ENCODE peak calls at places on chromosomes 16 and 17, in seven cellular contexts. W is breast epithelium, E is neuronal stem cell, K is spleen, V is MM.1S, S is pancreas, H is RWPE2. D is an unnamed sample. For H3K4me1, the result is how much of the 10 kb centered on the place peaks cover.

GRCh38 chr16:85316321-85316919 is 204.1 kb upstream of the CIBAR2 start:
- DNase-seq in W (no peak), E (peak), K (peak), V (peak), S (peak), H (no peak), D (no peak)

GRCh38 chr17:6775871-6776405 is at the start of gene FBXO39:
- DNase-seq in W (no peak), E (peak), K (no peak), V (no peak), S (no peak), H (no peak), D (no peak)

GRCh38 chr16:71917900-71918299 is 22.6 kb downstream of the IST1 start:
- DNase-seq in W (no peak), E (no peak), K (no peak), V (no peak), S (no peak), H (no peak), D (no peak)

GRCh38 chr16:80837421-80838263 is 33.2 kb upstream of the CDYL2 start:
- DNase-seq in W (no peak), E (no peak), K (no peak), V (no peak), S (no peak), H (no peak), D (no peak)

GRCh38 chr16:85126731-85127662 is 14.7 kb upstream of the CIBAR2 start:
- DNase-seq in W (no peak), E (peak), K (no peak), V (no peak), S (no peak), H (no peak), D (no peak)

GRCh38 chr17:21268596-21269188 is 15.5 kb upstream of the NATD1 start:
- DNase-seq in W (no peak), E (no peak), K (no peak), V (no peak), S (no peak), H (no peak), D (no peak)

GRCh38 chr17:82202981-82203380 is 9.7 kb downstream of the CCDC57 start:
- DNase-seq in W (no peak), E (no peak), K (no peak), V (no peak), S (no peak), H (no peak), D (no peak)

GRCh38 chr16:23359092-23359760 is 57.1 kb downstream of the SCNN1B start:
- DNase-seq in W (no peak), E (no peak), K (peak), V (no peak), S (no peak), H (no peak), D (no peak)

GRCh38 chr16:3022208-3022696 is 1.5 kb downstream of the HCFC1R1 start:
- DNase-seq in W (peak), E (peak), K (peak), V (no peak), S (peak), H (peak), D (peak)

GRCh38 chr16:59320657-59321056 is 586.5 kb upstream of the GOT2 start:
- DNase-seq in W (no peak), E (no peak), K (no peak), V (no peak), S (no peak), H (no peak), D (no peak)

GRCh38 chr17:81927653-81928496 is at the start of gene MAFG:
- DNase-seq in W (peak), E (peak), K (peak), V (peak), S (peak), H (no peak), D (peak)

GRCh38 chr16:58035356-58036170 is 10.0 kb downstream of the MMP15 start:
- DNase-seq in W (no peak), E (no peak), K (no peak), V (no peak), S (no peak), H (no peak), D (no peak)
- H3K4me1 ChIP-seq in W (under half), E (under half), K (under half), V (under half), S (under half), H (under half), D (under half)

GRCh38 chr16:19008770-19009169 is 25.0 kb downstream of the TMC7 start:
- DNase-seq in W (no peak), E (no peak), K (no peak), V (no peak), S (no peak), H (no peak), D (no peak)

GRCh38 chr16:19011169-19011731 is 27.5 kb downstream of the TMC7 start:
- DNase-seq in W (no peak), E (no peak), K (no peak), V (no peak), S (no peak), H (no peak), D (no peak)

GRCh38 chr16:19006446-19007315 is 22.9 kb downstream of the TMC7 start:
- DNase-seq in W (no peak), E (no peak), K (peak), V (no peak), S (no peak), H (no peak), D (no peak)

GRCh38 chr16:19005561-19006445 is 22.1 kb downstream of the TMC7 start:
- DNase-seq in W (no peak), E (no peak), K (peak), V (no peak), S (no peak), H (peak), D (peak)

GRCh38 chr16:19008245-19008644 is 24.5 kb downstream of the TMC7 start:
- DNase-seq in W (no peak), E (no peak), K (peak), V (no peak), S (no peak), H (peak), D (no peak)
- H3K4me1 ChIP-seq in W (under half), E (under half), K (under half), V (under half), S (under half), H (under half), D (under half)

DNA sequence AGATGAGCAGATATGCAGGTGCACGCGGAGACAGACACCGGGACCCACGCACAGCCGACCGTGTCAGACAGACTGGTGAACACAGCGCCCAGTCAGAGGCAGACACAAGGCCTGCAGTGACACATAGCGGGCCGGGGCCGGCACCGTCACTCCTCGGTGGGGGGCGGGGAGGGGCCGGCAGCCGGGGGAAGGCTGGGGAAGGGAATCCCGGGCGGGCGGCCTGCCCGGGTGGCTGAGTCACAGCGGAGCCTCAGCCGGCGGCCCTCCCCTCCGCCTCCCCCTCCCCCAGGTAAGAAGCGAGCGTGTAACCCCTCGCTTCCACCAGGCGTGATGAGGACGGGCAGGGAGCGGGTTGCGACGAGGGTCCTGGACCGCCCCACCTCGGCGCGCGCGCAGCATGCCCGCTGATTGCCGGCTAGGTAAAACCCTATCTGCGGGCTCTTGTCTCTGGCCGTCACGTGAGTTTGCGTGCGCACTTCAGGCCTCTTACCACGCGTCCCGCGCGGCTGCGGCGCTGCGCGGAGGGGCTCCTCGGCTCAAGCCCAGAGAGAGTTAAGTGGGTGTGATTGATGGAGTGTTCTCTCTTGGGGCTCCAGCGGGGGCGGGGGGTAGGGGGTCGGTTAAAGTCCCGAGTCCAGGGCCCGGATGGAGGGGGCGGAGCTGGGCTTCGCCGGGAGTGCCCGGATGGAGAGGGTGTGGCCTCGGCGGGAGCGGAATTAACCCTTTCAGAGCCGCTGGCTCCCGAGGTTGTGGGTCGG is 7.8 kb downstream of the KDM6B start:
- DNase-seq in W (peak), E (peak), K (peak), V (peak), S (peak), H (peak), D (peak)
- H3K4me1 ChIP-seq in W (under half), E (under half), K (under half), V (under half), S (under half), H (under half), D (under half)

DNA sequence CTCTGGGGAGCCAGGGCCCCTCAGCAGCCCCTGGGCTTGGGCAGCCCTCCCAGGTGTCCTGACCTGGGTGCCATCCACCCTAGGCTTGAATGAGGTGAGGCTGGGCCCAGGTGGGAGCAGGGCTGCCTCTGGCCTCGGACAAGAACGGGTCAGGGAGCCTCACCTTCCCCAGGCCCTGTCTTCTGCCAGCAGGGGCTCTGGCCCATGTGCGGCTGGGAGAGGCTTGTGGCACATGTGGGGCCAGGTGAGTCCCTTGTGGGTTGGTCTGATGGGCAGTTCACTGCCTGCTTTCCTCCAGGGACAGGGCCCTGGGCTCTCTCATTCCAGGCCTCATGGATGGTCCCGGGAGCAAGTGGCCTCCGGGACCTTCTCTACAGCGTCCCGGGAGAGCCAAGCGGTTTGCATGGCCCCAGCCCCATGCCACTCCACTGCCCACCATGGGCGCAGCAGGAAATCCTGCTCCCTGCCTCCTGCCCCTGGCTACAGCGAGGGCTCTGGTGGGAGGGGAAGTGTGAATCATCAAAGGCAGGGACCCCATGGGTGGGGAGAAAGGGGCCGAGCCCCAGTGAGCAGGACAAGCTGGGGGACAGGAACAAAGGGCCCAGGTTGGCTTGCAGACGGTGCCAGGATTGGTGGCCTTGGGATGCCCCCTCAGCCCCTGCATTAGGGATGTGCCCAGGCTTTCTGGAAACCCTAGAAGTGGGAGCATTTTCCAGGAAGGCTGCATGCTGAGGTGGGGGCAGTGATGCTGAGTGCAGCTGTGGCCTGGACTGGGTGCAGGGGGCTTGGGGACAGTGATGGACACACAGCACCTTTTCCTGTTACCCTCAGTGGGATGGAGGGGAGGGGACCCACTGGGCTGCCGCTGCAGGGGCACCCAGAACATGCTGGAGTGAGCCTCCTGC is 12.2 kb downstream of the VASN start:
- DNase-seq in W (no peak), E (no peak), K (no peak), V (no peak), S (no peak), H (no peak), D (no peak)
- H3K4me1 ChIP-seq in W (under half), E (under half), K (under half), V (under half), S (under half), H (under half), D (under half)

GRCh38 chr16:70438325-70438982 is 446 bp downstream of the ST3GAL2 start:
- DNase-seq in W (no peak), E (no peak), K (peak), V (no peak), S (peak), H (no peak), D (no peak)

GRCh38 chr16:70441406-70441990 is 2.6 kb upstream of the ST3GAL2 start:
- DNase-seq in W (no peak), E (no peak), K (no peak), V (no peak), S (no peak), H (no peak), D (no peak)

GRCh38 chr16:70437017-70437581 is 1.8 kb downstream of the ST3GAL2 start:
- DNase-seq in W (no peak), E (no peak), K (no peak), V (no peak), S (no peak), H (no peak), D (no peak)

GRCh38 chr16:70437582-70438324 is 1.1 kb downstream of the ST3GAL2 start:
- DNase-seq in W (no peak), E (no peak), K (no peak), V (no peak), S (no peak), H (no peak), D (no peak)

DNA sequence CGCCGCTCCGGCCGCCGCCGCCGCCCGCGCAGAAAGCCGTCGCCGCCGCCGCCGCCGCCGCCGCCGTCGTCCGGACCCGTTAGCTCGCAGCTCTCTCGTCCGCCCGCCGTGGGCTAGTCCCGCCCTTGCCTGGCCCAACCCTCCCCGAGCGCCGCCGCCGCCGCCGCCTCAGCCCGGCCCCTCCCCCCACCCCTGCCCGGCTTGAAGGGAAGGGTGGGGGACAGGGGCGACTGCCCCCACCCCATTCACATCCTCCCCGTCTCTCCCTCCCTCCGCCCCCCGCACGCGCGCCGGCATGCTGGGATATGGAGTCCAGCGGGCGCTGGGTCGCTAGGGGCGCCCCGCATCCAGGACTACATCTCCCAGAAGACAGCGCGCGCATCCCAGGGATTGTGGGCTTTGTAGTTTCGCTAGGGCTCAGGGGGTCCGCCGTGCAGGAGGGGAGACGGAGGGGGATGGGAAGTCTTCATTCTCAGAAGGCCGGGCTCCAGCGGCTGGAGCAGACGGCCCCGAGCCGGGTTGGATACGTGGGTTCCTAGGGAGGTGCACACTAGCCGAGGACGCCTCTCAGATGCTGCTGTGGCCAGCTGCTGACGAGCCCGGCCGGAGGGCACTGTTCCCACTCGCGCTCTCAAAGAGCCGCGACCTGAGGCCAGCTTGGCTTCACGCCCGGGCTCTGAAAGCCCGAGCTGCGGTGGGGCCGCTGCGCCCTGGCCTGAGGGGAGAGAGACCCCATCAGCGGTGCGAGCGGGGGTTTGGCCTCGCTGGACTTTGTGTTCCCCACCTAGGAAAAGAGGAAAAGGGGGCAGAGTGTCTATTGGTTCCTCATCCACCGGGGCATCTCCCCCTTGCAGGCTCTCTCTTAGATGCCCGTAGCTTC is at the start of gene ST3GAL2:
- DNase-seq in W (peak), E (peak), K (peak), V (peak), S (peak), H (peak), D (peak)
- H3K4me1 ChIP-seq in W (under half), E (under half), K (under half), V (under half), S (under half), H (under half), D (under half)

DNA sequence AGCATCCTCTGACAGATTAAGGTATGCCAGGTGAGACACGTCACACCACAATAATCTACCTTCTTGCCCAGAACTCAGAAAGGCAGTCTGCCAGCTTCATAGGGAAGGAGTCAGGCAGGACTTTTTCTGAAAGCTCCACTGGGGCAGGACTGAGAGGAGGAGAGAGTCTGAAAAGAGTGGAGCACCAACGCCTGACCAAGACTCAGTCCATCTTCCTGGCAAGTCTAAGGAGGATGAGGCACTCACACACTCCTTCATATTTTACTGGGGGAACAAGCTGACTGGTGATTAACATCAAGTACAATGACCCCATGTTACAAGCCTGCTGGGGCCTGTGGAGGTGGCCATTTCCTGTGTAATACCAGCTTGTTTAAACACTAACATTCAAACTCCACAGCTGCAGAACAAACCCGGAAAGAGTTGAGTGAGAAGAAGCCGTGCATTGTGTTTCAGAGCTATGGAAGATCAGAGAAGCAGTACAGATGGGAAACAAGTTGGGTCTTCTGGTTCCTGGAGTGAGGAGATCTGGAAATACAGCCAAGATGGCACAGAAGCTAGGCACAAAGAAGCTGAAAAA is 122.4 kb downstream of the HIC1 start:
- DNase-seq in W (no peak), E (no peak), K (no peak), V (no peak), S (no peak), H (no peak), D (no peak)
- H3K4me1 ChIP-seq in W (half or more), E (under half), K (under half), V (under half), S (under half), H (half or more), D (half or more)

GRCh38 chr16:27460213-27460612 is 58.2 kb downstream of the IL21R start:
- DNase-seq in W (no peak), E (no peak), K (peak), V (no peak), S (no peak), H (no peak), D (no peak)
- H3K4me1 ChIP-seq in W (under half), E (under half), K (under half), V (under half), S (under half), H (under half), D (under half)